ENCODE peak calls at places on chromosomes 7 and 10, in five cellular contexts. Y is B cell, K is heart left ventricle, R is heart right ventricle, G is nephron progenitor cell. H is an unnamed sample.

GRCh38 chr10:26567349-26567721 is 129.2 kb downstream of the APBB1IP start:
- DNase-seq in Y (no peak), K (no peak), R (no peak), G (no peak), H (no peak)

GRCh38 chr10:103510046-103510685 is 16.7 kb downstream of the NEURL1 start:
- DNase-seq in Y (no peak), K (no peak), R (no peak), G (no peak), H (peak)

GRCh38 chr10:46543379-46544014 is 13.0 kb downstream of the GPRIN2 start:
- DNase-seq in Y (no peak), K (peak), R (no peak), G (peak), H (no peak)

GRCh38 chr10:11823122-11823988 is at the start of gene PROSER2:
- DNase-seq in Y (peak), K (peak), R (peak), G (peak), H (peak)

GRCh38 chr10:69838853-69839252 is 37.1 kb downstream of the COL13A1 start:
- DNase-seq in Y (no peak), K (no peak), R (no peak), G (no peak), H (no peak)

GRCh38 chr10:3786295-3786981 is 1.4 kb upstream of the KLF6 start:
- DNase-seq in Y (no peak), K (peak), R (peak), G (peak), H (no peak)

GRCh38 chr7:155392726-155393570 is 65.0 kb upstream of the EN2 start:
- DNase-seq in Y (no peak), K (peak), R (no peak), G (no peak), H (no peak)

GRCh38 chr10:28503114-28503513 is 29.8 kb upstream of the WAC start:
- DNase-seq in Y (no peak), K (peak), R (peak), G (no peak), H (no peak)

GRCh38 chr10:97659589-97659988 is 19.1 kb downstream of the PI4K2A start:
- DNase-seq in Y (no peak), K (no peak), R (no peak), G (no peak), H (no peak)

GRCh38 chr10:132975976-132976682 is 33.8 kb upstream of the CFAP46 start:
- DNase-seq in Y (no peak), K (no peak), R (no peak), G (no peak), H (no peak)

GRCh38 chr7:86643478-86644281 is at the start of gene GRM3:
- DNase-seq in Y (no peak), K (no peak), R (no peak), G (peak), H (peak)

GRCh38 chr7:64618785-64619456 is 47.0 kb upstream of the ZNF107 start:
- DNase-seq in Y (peak), K (no peak), R (peak), G (no peak), H (no peak)

GRCh38 chr7:66216687-66217086 is 11.6 kb downstream of the TPST1 start:
- DNase-seq in Y (no peak), K (no peak), R (no peak), G (no peak), H (no peak)

GRCh38 chr10:1627945-1628344 is 109.4 kb downstream of the ADARB2 start:
- DNase-seq in Y (no peak), K (no peak), R (no peak), G (no peak), H (no peak)

GRCh38 chr7:93148135-93148534 is at the start of gene SAMD9L:
- DNase-seq in Y (peak), K (no peak), R (no peak), G (no peak), H (peak)

GRCh38 chr7:96832107-96832506 is 122.5 kb upstream of the SEM1 start:
- DNase-seq in Y (no peak), K (no peak), R (no peak), G (no peak), H (no peak)

GRCh38 chr10:127310389-127310788 is 114.0 kb upstream of the INSYN2A start:
- DNase-seq in Y (no peak), K (no peak), R (no peak), G (no peak), H (no peak)

GRCh38 chr10:110610308-110610774 is 33.8 kb upstream of the RBM20 start:
- DNase-seq in Y (peak), K (no peak), R (peak), G (peak), H (peak)

GRCh38 chr7:102933763-102934162 is 21.0 kb downstream of the LRRC17 start:
- DNase-seq in Y (no peak), K (peak), R (peak), G (peak), H (no peak)

GRCh38 chr10:18140957-18141888 is 999 bp downstream of the CACNB2 start:
- DNase-seq in Y (no peak), K (peak), R (no peak), G (no peak), H (peak)

GRCh38 chr7:133349101-133349500 is 96.2 kb downstream of the EXOC4 start:
- DNase-seq in Y (no peak), K (no peak), R (no peak), G (no peak), H (no peak)

GRCh38 chr10:80714566-80714965 is 176.9 kb downstream of the SH2D4B start:
- DNase-seq in Y (no peak), K (no peak), R (no peak), G (no peak), H (no peak)

GRCh38 chr10:22605168-22605567 is 109.2 kb downstream of the PIP4K2A start:
- DNase-seq in Y (peak), K (no peak), R (no peak), G (no peak), H (peak)

GRCh38 chr7:65251851-65252620 is 121.6 kb upstream of the ZNF92 start:
- DNase-seq in Y (peak), K (peak), R (peak), G (peak), H (peak)

GRCh38 chr7:43906327-43907010 is at the start of gene URGCP:
- DNase-seq in Y (peak), K (peak), R (peak), G (peak), H (peak)

GRCh38 chr10:35236739-35237138 is 99.6 kb upstream of the CCNY start:
- DNase-seq in Y (no peak), K (no peak), R (no peak), G (no peak), H (no peak)

GRCh38 chr7:1940402-1940786 is 270.3 kb downstream of the ELFN1 start:
- DNase-seq in Y (peak), K (peak), R (peak), G (no peak), H (peak)

GRCh38 chr10:102588875-102589274 is 55.4 kb upstream of the TRIM8 start:
- DNase-seq in Y (no peak), K (no peak), R (no peak), G (no peak), H (no peak)

GRCh38 chr10:60323171-60323570 is 66.5 kb downstream of the ANK3 start:
- DNase-seq in Y (no peak), K (no peak), R (no peak), G (no peak), H (no peak)

GRCh38 chr10:67657775-67658174 is 38.2 kb downstream of the CTNNA3 start:
- DNase-seq in Y (no peak), K (no peak), R (no peak), G (no peak), H (no peak)

GRCh38 chr7:118327179-118327578 is 102.7 kb downstream of the ANKRD7 start:
- DNase-seq in Y (no peak), K (no peak), R (no peak), G (no peak), H (no peak)

GRCh38 chr7:5237286-5237685 is 45.5 kb upstream of the SLC29A4 start:
- DNase-seq in Y (no peak), K (peak), R (peak), G (no peak), H (peak)

GRCh38 chr7:22371878-22372277 is 14.9 kb upstream of the RAPGEF5 start:
- DNase-seq in Y (no peak), K (no peak), R (no peak), G (no peak), H (no peak)

GRCh38 chr7:69537691-69538090 is 60.6 kb upstream of the AUTS2 start:
- DNase-seq in Y (no peak), K (no peak), R (no peak), G (no peak), H (no peak)

GRCh38 chr7:84624927-84625326 is 430.3 kb upstream of the SEMA3A start:
- DNase-seq in Y (no peak), K (no peak), R (no peak), G (no peak), H (no peak)

GRCh38 chr10:66294538-66294937 is 631.3 kb upstream of the LRRTM3 start:
- DNase-seq in Y (no peak), K (no peak), R (no peak), G (no peak), H (no peak)

GRCh38 chr7:117873056-117873932 is at the start of gene CTTNBP2:
- DNase-seq in Y (no peak), K (peak), R (peak), G (peak), H (peak)

GRCh38 chr10:130453721-130454542 is 317.7 kb downstream of the GLRX3 start:
- DNase-seq in Y (no peak), K (no peak), R (no peak), G (no peak), H (no peak)

GRCh38 chr7:47326220-47326619 is 255.7 kb downstream of the TNS3 start:
- DNase-seq in Y (no peak), K (no peak), R (no peak), G (no peak), H (no peak)
- TF ChIP-seq CTCF in Y (no peak), K (no peak), R (no peak), G (no peak), H (no peak)

DNA sequence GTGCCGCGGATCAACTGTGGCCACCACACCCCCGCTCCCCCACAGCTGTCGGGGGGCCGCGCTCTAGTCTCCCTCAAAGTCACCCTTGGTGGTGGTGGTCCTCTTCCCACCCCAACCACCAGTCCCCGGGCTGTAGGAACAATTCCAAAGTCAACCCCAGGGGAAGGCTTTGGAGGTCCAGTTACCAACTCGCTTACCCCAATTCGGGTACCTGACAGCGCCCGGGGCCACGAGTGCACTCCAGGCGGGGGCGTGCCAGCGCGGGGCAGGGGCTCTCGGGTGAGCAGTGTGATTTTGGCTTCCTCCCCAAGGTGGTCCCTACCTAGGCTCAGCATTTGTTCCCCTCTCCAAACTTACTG is 584 bp upstream of the ZMIZ1 start:
- DNase-seq in Y (peak), K (no peak), R (peak), G (no peak), H (peak)
- TF ChIP-seq CTCF in Y (peak), K (no peak), R (no peak), G (no peak), H (no peak)

DNA sequence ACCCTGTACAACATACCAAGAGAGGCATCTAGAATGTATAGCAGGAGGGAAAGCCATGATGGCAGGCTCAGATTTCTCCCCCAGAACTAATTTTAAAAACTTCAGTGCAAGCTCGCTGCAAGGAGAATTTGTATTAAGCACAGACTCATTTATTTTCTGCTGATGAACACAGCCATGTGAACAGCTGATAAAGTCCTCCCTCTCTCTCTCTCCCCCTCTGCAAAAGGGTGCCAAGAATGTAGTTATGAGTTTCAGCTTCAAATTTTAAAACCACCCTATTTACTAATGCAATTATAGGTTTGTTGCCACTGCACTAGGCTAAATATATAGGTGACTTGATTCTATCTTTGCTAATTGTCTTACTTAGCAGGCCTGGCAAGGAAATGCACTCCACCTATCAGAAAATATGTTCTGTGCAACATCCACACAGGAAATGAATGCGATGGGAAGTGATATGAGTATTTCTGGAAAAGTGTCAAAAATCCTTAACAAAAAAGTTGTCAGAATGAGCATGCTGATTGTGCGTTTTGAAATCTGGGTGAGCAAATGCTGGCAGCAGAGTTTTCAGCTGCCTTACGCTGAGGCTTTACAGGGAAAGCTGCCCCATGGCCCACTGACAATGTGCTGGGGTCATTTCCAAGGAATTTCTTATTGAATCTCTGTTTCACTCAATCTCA is 43.4 kb upstream of the GHITM start:
- DNase-seq in Y (no peak), K (peak), R (peak), G (no peak), H (no peak)
- TF ChIP-seq CTCF in Y (no peak), K (no peak), R (no peak), G (no peak), H (no peak)

DNA sequence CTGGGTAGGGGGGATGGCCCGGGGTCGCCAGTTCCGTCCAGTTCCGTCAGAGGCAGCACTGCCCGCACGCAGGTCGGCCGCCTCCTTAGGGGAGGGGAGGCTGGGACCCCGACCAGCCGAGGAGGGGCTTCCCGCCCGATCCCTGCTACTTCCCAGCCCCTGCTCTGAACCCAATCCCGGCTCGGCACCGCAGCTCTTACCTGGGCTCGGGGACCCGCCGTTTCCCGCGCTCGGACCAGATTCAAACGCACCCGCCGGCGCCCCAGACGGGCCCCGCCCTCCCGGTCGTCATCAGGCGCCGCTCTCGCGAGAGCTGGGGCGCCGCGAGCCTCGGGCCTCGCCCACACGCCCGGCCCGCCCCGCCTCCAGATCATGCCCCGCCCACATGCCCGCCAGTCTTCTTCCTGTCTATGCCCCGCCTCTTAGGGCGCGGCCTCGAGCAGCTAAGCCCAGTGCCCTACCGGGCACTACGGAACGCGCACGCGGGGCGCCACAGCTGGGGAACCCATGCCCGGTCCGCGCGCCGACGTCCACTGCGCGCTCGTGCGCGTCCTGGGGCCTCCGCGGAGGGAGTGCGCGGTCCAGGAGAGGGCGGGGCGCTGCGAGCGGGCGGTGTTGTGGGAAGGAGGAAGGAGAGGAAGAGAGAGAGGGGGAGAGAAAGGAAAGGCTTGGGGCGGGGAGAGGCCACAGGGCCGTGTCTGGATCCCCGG is at the start of gene NCAPG2:
- DNase-seq in Y (peak), K (peak), R (peak), G (peak), H (peak)
- TF ChIP-seq CTCF in Y (peak), K (no peak), R (no peak), G (no peak), H (no peak)

GRCh38 chr7:141014523-141015395 is at the start of gene MRPS33:
- DNase-seq in Y (peak), K (peak), R (peak), G (peak), H (peak)
- TF ChIP-seq CTCF in Y (peak), K (peak), R (peak), G (no peak), H (peak)

H was measured in GM13976.